ENCODE peak calls at places on chromosomes 2 and 18, in six cellular contexts. One of them, this sample, is unnamed.
A peak's percentile ranks its signal among the peaks of the same experiment; 100 is the strongest.

GRCh38 chr2:158926478-158926948 is 41.9 kb upstream of the TANC1 start:
- DNase-seq in thoracic aorta: no peak
- DNase-seq in IMR-90: peak; percentile 78
- DNase-seq in testis: no peak
- DNase-seq in BE2C: no peak
- DNase-seq in Karpas-422: no peak
- DNase-seq in this sample: no peak

GRCh38 chr18:76056467-76057194 is 438.4 kb downstream of the ZNF516 start:
- DNase-seq in thoracic aorta: no peak
- DNase-seq in IMR-90: no peak
- DNase-seq in testis: peak; percentile 81
- DNase-seq in BE2C: no peak
- DNase-seq in Karpas-422: no peak
- DNase-seq in this sample: no peak

GRCh38 chr2:42369551-42370229 is 8.7 kb upstream of the COX7A2L start:
- DNase-seq in thoracic aorta: no peak
- DNase-seq in IMR-90: no peak
- DNase-seq in testis: no peak
- DNase-seq in BE2C: peak; percentile 38
- DNase-seq in Karpas-422: no peak
- DNase-seq in this sample: no peak

GRCh38 chr2:235849489-235849888 is 318.7 kb downstream of the GBX2 start:
- DNase-seq in thoracic aorta: no peak
- DNase-seq in IMR-90: no peak
- DNase-seq in testis: no peak
- DNase-seq in BE2C: no peak
- DNase-seq in Karpas-422: no peak
- DNase-seq in this sample: peak; percentile 68

GRCh38 chr2:75140288-75140687 is 59.0 kb downstream of the TACR1 start:
- DNase-seq in thoracic aorta: no peak
- DNase-seq in IMR-90: no peak
- DNase-seq in testis: no peak
- DNase-seq in BE2C: no peak
- DNase-seq in Karpas-422: no peak
- DNase-seq in this sample: no peak

GRCh38 chr2:203394519-203395227 is 66.5 kb downstream of the ABI2 start:
- DNase-seq in thoracic aorta: no peak
- DNase-seq in IMR-90: no peak
- DNase-seq in testis: peak; percentile 60
- DNase-seq in BE2C: peak; percentile 40
- DNase-seq in Karpas-422: no peak
- DNase-seq in this sample: no peak

GRCh38 chr2:62267687-62268086 is 71.8 kb downstream of the B3GNT2 start:
- DNase-seq in thoracic aorta: no peak
- DNase-seq in IMR-90: no peak
- DNase-seq in testis: no peak
- DNase-seq in BE2C: no peak
- DNase-seq in Karpas-422: no peak
- DNase-seq in this sample: no peak

GRCh38 chr2:61905372-61906186 is at the start of gene COMMD1:
- DNase-seq in thoracic aorta: peak; percentile 29
- DNase-seq in IMR-90: peak; percentile 60
- DNase-seq in testis: peak; percentile 93
- DNase-seq in BE2C: peak; percentile 63
- DNase-seq in Karpas-422: peak; percentile 95
- DNase-seq in this sample: peak; percentile 97

GRCh38 chr2:3605013-3605961 is 10.4 kb downstream of the COLEC11 start:
- DNase-seq in thoracic aorta: no peak
- DNase-seq in IMR-90: no peak
- DNase-seq in testis: peak; percentile 67
- DNase-seq in BE2C: peak; percentile 93
- DNase-seq in Karpas-422: peak; percentile 96
- DNase-seq in this sample: peak; percentile 81

GRCh38 chr2:55502590-55503141 is 16.9 kb upstream of the CFAP36 start:
- DNase-seq in thoracic aorta: no peak
- DNase-seq in IMR-90: no peak
- DNase-seq in testis: no peak
- DNase-seq in BE2C: no peak
- DNase-seq in Karpas-422: no peak
- DNase-seq in this sample: no peak

GRCh38 chr18:12886498-12887126 is 2.6 kb upstream of the PTPN2 start:
- DNase-seq in thoracic aorta: no peak
- DNase-seq in IMR-90: no peak
- DNase-seq in testis: no peak
- DNase-seq in BE2C: peak; percentile 24
- DNase-seq in Karpas-422: peak; percentile 90
- DNase-seq in this sample: no peak

GRCh38 chr2:129913695-129914495 is 65.6 kb upstream of the RAB6C start:
- DNase-seq in thoracic aorta: no peak
- DNase-seq in IMR-90: no peak
- DNase-seq in testis: peak; percentile 8
- DNase-seq in BE2C: no peak
- DNase-seq in Karpas-422: no peak
- DNase-seq in this sample: no peak

DNA sequence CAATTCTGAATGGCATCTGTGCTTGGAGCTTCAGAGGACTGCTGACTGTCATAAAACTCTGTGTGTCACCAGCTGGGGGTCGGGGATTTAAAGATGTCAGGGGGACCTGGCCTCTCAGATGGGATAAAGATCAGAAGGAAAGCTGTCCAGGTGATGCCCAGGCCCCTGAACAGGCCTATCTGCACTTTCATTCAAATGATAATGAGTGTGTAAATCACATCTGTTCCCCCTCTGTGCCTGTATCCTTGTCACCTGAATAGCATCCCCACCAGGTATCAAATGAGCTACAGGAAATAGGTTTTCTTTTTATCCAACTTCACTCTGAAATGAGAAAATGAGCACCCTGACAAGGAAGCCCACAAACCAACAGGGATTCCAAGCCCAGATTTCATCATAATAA is 75.5 kb downstream of the ZEB2 start:
- DNase-seq in thoracic aorta: no peak
- DNase-seq in IMR-90: no peak
- DNase-seq in testis: no peak
- DNase-seq in BE2C: no peak
- DNase-seq in Karpas-422: no peak
- DNase-seq in this sample: no peak
- H3K4me1 ChIP-seq in thoracic aorta: peaks cover 19% of the 10 kb centered on the region
- H3K4me1 ChIP-seq in IMR-90: peaks cover 2% of the 10 kb centered on the region
- H3K4me1 ChIP-seq in testis: peaks cover 42% of the 10 kb centered on the region
- H3K4me1 ChIP-seq in BE2C: no peaks in the 10 kb centered on the region
- H3K4me1 ChIP-seq in Karpas-422: peaks cover 33% of the 10 kb centered on the region
- H3K4me1 ChIP-seq in this sample: peaks cover 24% of the 10 kb centered on the region

GRCh38 chr2:121209014-121209610 is 75.9 kb downstream of the TFCP2L1 start:
- DNase-seq in thoracic aorta: no peak
- DNase-seq in IMR-90: no peak
- DNase-seq in testis: no peak
- DNase-seq in BE2C: no peak
- DNase-seq in Karpas-422: no peak
- DNase-seq in this sample: peak; percentile 65

GRCh38 chr2:121211251-121211650 is 73.8 kb downstream of the TFCP2L1 start:
- DNase-seq in thoracic aorta: no peak
- DNase-seq in IMR-90: no peak
- DNase-seq in testis: no peak
- DNase-seq in BE2C: no peak
- DNase-seq in Karpas-422: no peak
- DNase-seq in this sample: peak; percentile 7

GRCh38 chr2:121210691-121211090 is 74.3 kb downstream of the TFCP2L1 start:
- DNase-seq in thoracic aorta: no peak
- DNase-seq in IMR-90: no peak
- DNase-seq in testis: no peak
- DNase-seq in BE2C: no peak
- DNase-seq in Karpas-422: no peak
- DNase-seq in this sample: peak; percentile 66

GRCh38 chr2:121205321-121205942 is 79.6 kb downstream of the TFCP2L1 start:
- DNase-seq in thoracic aorta: no peak
- DNase-seq in IMR-90: no peak
- DNase-seq in testis: no peak
- DNase-seq in BE2C: peak; percentile 52
- DNase-seq in Karpas-422: no peak
- DNase-seq in this sample: peak; percentile 21

DNA sequence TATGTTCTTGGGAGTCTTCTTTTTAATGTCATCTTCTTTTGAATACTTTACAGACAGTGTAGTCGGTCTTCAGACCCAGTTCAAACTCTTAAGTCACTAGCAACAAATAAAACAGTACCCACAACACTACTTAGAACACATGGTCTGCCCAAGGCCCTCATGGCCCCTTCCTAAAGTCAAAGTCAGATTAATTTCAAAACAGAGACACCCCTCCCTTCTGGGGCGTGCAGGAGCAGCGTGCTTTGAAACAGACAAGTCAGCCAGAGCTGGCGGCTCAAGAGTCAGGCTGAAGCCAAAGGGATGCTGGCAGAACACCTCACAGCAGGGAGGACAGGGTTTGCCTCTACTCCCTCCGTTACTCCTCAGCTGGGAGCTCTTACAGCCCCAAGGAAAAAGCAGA is 77.5 kb downstream of the TFCP2L1 start:
- DNase-seq in thoracic aorta: no peak
- DNase-seq in IMR-90: no peak
- DNase-seq in testis: no peak
- DNase-seq in BE2C: no peak
- DNase-seq in Karpas-422: no peak
- DNase-seq in this sample: peak; percentile 53
- H3K4me1 ChIP-seq in thoracic aorta: no peaks in the 10 kb centered on the region
- H3K4me1 ChIP-seq in IMR-90: no peaks in the 10 kb centered on the region
- H3K4me1 ChIP-seq in testis: no peaks in the 10 kb centered on the region
- H3K4me1 ChIP-seq in BE2C: peaks cover 4% of the 10 kb centered on the region
- H3K4me1 ChIP-seq in Karpas-422: no peaks in the 10 kb centered on the region
- H3K4me1 ChIP-seq in this sample: no peaks in the 10 kb centered on the region

GRCh38 chr2:217909156-217909820 is 93.5 kb downstream of the TNS1 start:
- DNase-seq in thoracic aorta: no peak
- DNase-seq in IMR-90: no peak
- DNase-seq in testis: no peak
- DNase-seq in BE2C: no peak
- DNase-seq in Karpas-422: peak; percentile 60
- DNase-seq in this sample: no peak

GRCh38 chr2:217911283-217911965 is 91.4 kb downstream of the TNS1 start:
- DNase-seq in thoracic aorta: no peak
- DNase-seq in IMR-90: no peak
- DNase-seq in testis: no peak
- DNase-seq in BE2C: no peak
- DNase-seq in Karpas-422: no peak
- DNase-seq in this sample: no peak

GRCh38 chr2:217908544-217908943 is 94.3 kb downstream of the TNS1 start:
- DNase-seq in thoracic aorta: no peak
- DNase-seq in IMR-90: no peak
- DNase-seq in testis: no peak
- DNase-seq in BE2C: no peak
- DNase-seq in Karpas-422: no peak
- DNase-seq in this sample: no peak

GRCh38 chr2:217912030-217913024 is 90.5 kb downstream of the TNS1 start:
- DNase-seq in thoracic aorta: no peak
- DNase-seq in IMR-90: no peak
- DNase-seq in testis: no peak
- DNase-seq in BE2C: no peak
- DNase-seq in Karpas-422: no peak
- DNase-seq in this sample: no peak

DNA sequence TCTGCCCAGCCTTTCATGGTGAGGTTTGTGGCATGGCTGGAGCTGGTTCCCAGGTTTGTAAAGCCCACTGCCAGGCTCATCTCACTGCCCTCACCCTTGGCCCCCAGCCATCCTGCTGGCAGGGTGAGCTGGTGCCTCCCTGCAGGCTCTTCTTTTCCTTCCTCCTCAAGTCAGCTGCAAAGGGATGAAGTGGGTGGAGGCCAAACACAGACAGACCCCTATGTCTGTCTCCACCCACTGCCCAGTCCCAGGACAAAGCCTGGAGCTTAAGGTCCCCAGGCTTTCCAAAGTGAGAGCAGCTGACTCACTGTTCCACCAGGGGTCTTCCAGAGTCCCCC is 92.0 kb downstream of the TNS1 start:
- DNase-seq in thoracic aorta: no peak
- DNase-seq in IMR-90: no peak
- DNase-seq in testis: no peak
- DNase-seq in BE2C: no peak
- DNase-seq in Karpas-422: no peak
- DNase-seq in this sample: no peak
- H3K4me1 ChIP-seq in thoracic aorta: peaks cover 81% of the 10 kb centered on the region
- H3K4me1 ChIP-seq in IMR-90: peaks cover 38% of the 10 kb centered on the region
- H3K4me1 ChIP-seq in testis: peaks cover 95% of the 10 kb centered on the region
- H3K4me1 ChIP-seq in BE2C: peaks cover 10% of the 10 kb centered on the region
- H3K4me1 ChIP-seq in Karpas-422: no peaks in the 10 kb centered on the region
- H3K4me1 ChIP-seq in this sample: peaks cover 69% of the 10 kb centered on the region

GRCh38 chr2:96952976-96953610 is 33.3 kb downstream of the FAM178B start:
- DNase-seq in thoracic aorta: no peak
- DNase-seq in IMR-90: peak; percentile 42
- DNase-seq in testis: peak; percentile 66
- DNase-seq in BE2C: no peak
- DNase-seq in Karpas-422: no peak
- DNase-seq in this sample: no peak

GRCh38 chr2:96957299-96957698 is 29.1 kb downstream of the FAM178B start:
- DNase-seq in thoracic aorta: no peak
- DNase-seq in IMR-90: no peak
- DNase-seq in testis: no peak
- DNase-seq in BE2C: no peak
- DNase-seq in Karpas-422: no peak
- DNase-seq in this sample: peak; percentile 64

GRCh38 chr2:96953611-96954489 is 32.5 kb downstream of the FAM178B start:
- DNase-seq in thoracic aorta: no peak
- DNase-seq in IMR-90: no peak
- DNase-seq in testis: peak; percentile 60
- DNase-seq in BE2C: no peak
- DNase-seq in Karpas-422: no peak
- DNase-seq in this sample: peak; percentile 75

GRCh38 chr2:96954490-96954846 is 31.9 kb downstream of the FAM178B start:
- DNase-seq in thoracic aorta: no peak
- DNase-seq in IMR-90: peak; percentile 20
- DNase-seq in testis: no peak
- DNase-seq in BE2C: no peak
- DNase-seq in Karpas-422: no peak
- DNase-seq in this sample: no peak

DNA sequence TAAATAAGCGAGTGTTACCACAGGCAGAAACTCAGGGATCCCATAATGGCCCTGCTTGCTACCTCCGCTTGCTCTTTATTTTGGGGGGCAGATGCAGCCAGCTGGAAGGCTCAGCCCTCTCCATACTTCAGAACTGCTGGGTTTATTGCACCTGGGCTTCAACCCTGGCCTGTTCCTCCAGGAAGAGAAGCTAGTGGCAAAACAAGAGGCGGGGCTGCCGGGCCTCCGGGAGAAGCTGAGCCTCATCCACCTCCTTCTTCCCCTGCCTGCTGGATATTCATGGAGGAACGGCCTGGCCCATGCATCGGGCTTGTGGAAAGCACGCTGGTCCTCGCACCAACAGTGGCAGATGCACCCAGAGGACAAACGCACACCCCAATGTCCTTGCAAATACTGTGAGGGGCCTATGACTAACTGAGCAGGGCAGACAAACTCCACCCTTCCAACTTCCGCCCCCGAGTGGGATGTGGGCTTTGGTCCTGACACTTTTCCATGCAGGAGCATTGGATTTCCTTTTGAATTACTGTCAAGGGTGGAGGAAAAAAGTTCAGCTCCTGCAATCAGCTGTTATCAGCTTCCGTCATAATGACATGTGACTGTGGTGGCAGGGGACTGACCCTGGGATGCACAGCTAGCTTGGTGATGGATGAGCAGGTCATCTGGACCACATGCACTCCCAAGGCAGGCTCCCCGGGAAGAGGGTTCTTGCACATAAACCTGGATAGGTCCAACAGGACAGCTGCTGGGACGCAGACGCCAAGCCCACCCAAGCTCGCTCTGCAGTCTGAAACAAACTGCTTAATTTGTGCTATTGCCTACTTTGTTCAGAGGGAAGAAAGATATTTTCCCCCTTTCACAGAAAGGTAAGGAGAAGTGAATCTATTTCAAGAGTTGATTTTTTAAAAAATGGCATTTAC is 30.4 kb downstream of the FAM178B start:
- DNase-seq in thoracic aorta: no peak
- DNase-seq in IMR-90: no peak
- DNase-seq in testis: peak; percentile 32
- DNase-seq in BE2C: no peak
- DNase-seq in Karpas-422: no peak
- DNase-seq in this sample: peak; percentile 69
- H3K4me1 ChIP-seq in thoracic aorta: no peaks in the 10 kb centered on the region
- H3K4me1 ChIP-seq in IMR-90: peaks cover 11% of the 10 kb centered on the region
- H3K4me1 ChIP-seq in testis: peaks cover 34% of the 10 kb centered on the region
- H3K4me1 ChIP-seq in BE2C: no peaks in the 10 kb centered on the region
- H3K4me1 ChIP-seq in Karpas-422: no peaks in the 10 kb centered on the region
- H3K4me1 ChIP-seq in this sample: peaks cover 31% of the 10 kb centered on the region